ENCODE peak calls at places on chromosomes 5 and 9, in seven cellular contexts. One of them, this sample, is unnamed.

GRCh38 chr9:90956026-90956810 is 154.6 kb downstream of the SYK start:
- DNase-seq in HepG2: no peak
- DNase-seq in GM12878: no peak
- DNase-seq in H1: no peak
- DNase-seq in NT2/D1: no peak
- DNase-seq in SK-N-SH: no peak
- DNase-seq in K562: no peak
- DNase-seq in this sample: no peak

GRCh38 chr9:129436751-129437625 is 183.9 kb downstream of the C9orf50 start:
- DNase-seq in HepG2: no peak
- DNase-seq in GM12878: no peak
- DNase-seq in H1: no peak
- DNase-seq in NT2/D1: no peak
- DNase-seq in SK-N-SH: peak
- DNase-seq in K562: peak
- DNase-seq in this sample: no peak

GRCh38 chr5:107806271-107806670 is 135.5 kb upstream of the EFNA5 start:
- DNase-seq in HepG2: no peak
- DNase-seq in GM12878: no peak
- DNase-seq in H1: no peak
- DNase-seq in NT2/D1: no peak
- DNase-seq in SK-N-SH: no peak
- DNase-seq in K562: no peak
- DNase-seq in this sample: no peak

GRCh38 chr5:180084638-180085561 is 13.3 kb upstream of the RNF130 start:
- DNase-seq in HepG2: peak
- DNase-seq in GM12878: no peak
- DNase-seq in H1: peak
- DNase-seq in NT2/D1: no peak
- DNase-seq in SK-N-SH: peak
- DNase-seq in K562: no peak
- DNase-seq in this sample: no peak

GRCh38 chr9:129823934-129824601 is at the start of gene TOR1A:
- DNase-seq in HepG2: peak
- DNase-seq in GM12878: peak
- DNase-seq in H1: peak
- DNase-seq in NT2/D1: peak
- DNase-seq in SK-N-SH: peak
- DNase-seq in K562: peak
- DNase-seq in this sample: peak

GRCh38 chr5:61298066-61298465 is 34.0 kb upstream of the ZSWIM6 start:
- DNase-seq in HepG2: no peak
- DNase-seq in GM12878: no peak
- DNase-seq in H1: no peak
- DNase-seq in NT2/D1: no peak
- DNase-seq in SK-N-SH: no peak
- DNase-seq in K562: no peak
- DNase-seq in this sample: no peak

GRCh38 chr5:65034782-65035181 is 266.1 kb downstream of the CWC27 start:
- DNase-seq in HepG2: no peak
- DNase-seq in GM12878: no peak
- DNase-seq in H1: peak
- DNase-seq in NT2/D1: no peak
- DNase-seq in SK-N-SH: no peak
- DNase-seq in K562: no peak
- DNase-seq in this sample: no peak

GRCh38 chr9:27505744-27506161 is 18.3 kb upstream of the IFNK start:
- DNase-seq in HepG2: no peak
- DNase-seq in GM12878: no peak
- DNase-seq in H1: no peak
- DNase-seq in NT2/D1: no peak
- DNase-seq in SK-N-SH: no peak
- DNase-seq in K562: no peak
- DNase-seq in this sample: no peak

GRCh38 chr9:20321683-20322082 is 300.6 kb downstream of the MLLT3 start:
- DNase-seq in HepG2: no peak
- DNase-seq in GM12878: no peak
- DNase-seq in H1: no peak
- DNase-seq in NT2/D1: no peak
- DNase-seq in SK-N-SH: no peak
- DNase-seq in K562: no peak
- DNase-seq in this sample: no peak

GRCh38 chr9:69421908-69422801 is 97.1 kb downstream of the ENTREP1 start:
- DNase-seq in HepG2: peak
- DNase-seq in GM12878: no peak
- DNase-seq in H1: peak
- DNase-seq in NT2/D1: peak
- DNase-seq in SK-N-SH: peak
- DNase-seq in K562: peak
- DNase-seq in this sample: peak

GRCh38 chr9:87016681-87017080 is 69.4 kb upstream of the GAS1 start:
- DNase-seq in HepG2: no peak
- DNase-seq in GM12878: no peak
- DNase-seq in H1: no peak
- DNase-seq in NT2/D1: no peak
- DNase-seq in SK-N-SH: no peak
- DNase-seq in K562: no peak
- DNase-seq in this sample: no peak

GRCh38 chr5:107808671-107809137 is 138.0 kb upstream of the EFNA5 start:
- DNase-seq in HepG2: peak
- DNase-seq in GM12878: no peak
- DNase-seq in H1: peak
- DNase-seq in NT2/D1: peak
- DNase-seq in SK-N-SH: no peak
- DNase-seq in K562: no peak
- DNase-seq in this sample: no peak

GRCh38 chr5:10289353-10289752 is 18.3 kb downstream of the CMBL start:
- DNase-seq in HepG2: no peak
- DNase-seq in GM12878: no peak
- DNase-seq in H1: no peak
- DNase-seq in NT2/D1: no peak
- DNase-seq in SK-N-SH: no peak
- DNase-seq in K562: no peak
- DNase-seq in this sample: no peak
- TF ChIP-seq YY1 in HepG2: no peak
- TF ChIP-seq YY1 in GM12878: no peak
- TF ChIP-seq YY1 in H1: no peak
- TF ChIP-seq YY1 in NT2/D1: no peak
- TF ChIP-seq YY1 in SK-N-SH: no peak
- TF ChIP-seq YY1 in K562: no peak
- TF ChIP-seq YY1 in this sample: no peak

GRCh38 chr9:33164138-33164809 is 2.9 kb downstream of the B4GALT1 start:
- DNase-seq in HepG2: no peak
- DNase-seq in GM12878: no peak
- DNase-seq in H1: no peak
- DNase-seq in NT2/D1: no peak
- DNase-seq in SK-N-SH: no peak
- DNase-seq in K562: no peak
- DNase-seq in this sample: no peak

GRCh38 chr9:33167949-33168535 is 906 bp upstream of the B4GALT1 start:
- DNase-seq in HepG2: no peak
- DNase-seq in GM12878: no peak
- DNase-seq in H1: no peak
- DNase-seq in NT2/D1: no peak
- DNase-seq in SK-N-SH: no peak
- DNase-seq in K562: peak
- DNase-seq in this sample: no peak

GRCh38 chr9:33167084-33167948 is at the start of gene B4GALT1:
- DNase-seq in HepG2: peak
- DNase-seq in GM12878: peak
- DNase-seq in H1: peak
- DNase-seq in NT2/D1: peak
- DNase-seq in SK-N-SH: peak
- DNase-seq in K562: peak
- DNase-seq in this sample: peak

GRCh38 chr9:33165263-33166151 is 1.6 kb downstream of the B4GALT1 start:
- DNase-seq in HepG2: peak
- DNase-seq in GM12878: peak
- DNase-seq in H1: no peak
- DNase-seq in NT2/D1: no peak
- DNase-seq in SK-N-SH: no peak
- DNase-seq in K562: peak
- DNase-seq in this sample: no peak

DNA sequence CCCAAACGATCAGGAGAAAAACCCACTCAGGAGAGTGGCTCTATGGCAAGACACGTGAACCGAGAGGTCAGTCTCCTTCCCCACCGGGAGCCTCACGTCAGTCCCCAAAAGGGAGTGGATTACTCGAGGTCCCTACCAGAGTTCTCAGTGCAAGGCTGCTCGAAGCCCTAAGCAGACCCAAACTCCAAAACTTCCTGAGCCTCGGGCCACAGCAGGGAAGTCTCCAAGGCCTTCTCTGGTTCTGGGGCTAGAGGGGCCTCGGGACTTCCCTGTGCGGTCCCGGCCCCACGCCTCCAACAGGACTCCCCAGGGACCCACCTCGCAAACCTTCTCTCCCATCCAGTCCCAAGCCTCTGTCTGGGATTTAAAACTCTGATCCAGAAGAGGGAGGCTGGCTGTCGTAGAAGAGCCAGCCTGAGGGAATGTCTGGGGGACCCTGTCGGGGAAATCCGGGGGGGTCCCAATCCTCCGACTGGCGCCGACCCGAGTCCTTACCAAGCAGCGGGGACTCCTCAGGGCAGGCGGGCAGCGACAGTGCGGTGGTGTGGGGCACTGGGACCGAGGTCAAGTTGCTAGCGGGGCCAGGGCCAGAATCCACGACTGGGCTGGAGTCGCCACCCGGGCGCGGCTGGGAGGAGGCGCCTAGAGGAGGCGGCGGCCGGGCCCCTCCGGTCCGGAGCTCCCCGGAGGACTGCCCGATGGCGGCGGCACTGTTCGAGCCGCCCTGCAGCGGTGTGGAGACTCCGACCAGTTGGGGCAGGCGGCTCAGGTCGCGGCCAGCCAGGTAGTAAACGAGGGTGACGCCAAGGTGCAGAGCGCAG is 663 bp downstream of the B4GALT1 start:
- DNase-seq in HepG2: no peak
- DNase-seq in GM12878: no peak
- DNase-seq in H1: no peak
- DNase-seq in NT2/D1: no peak
- DNase-seq in SK-N-SH: peak
- DNase-seq in K562: peak
- DNase-seq in this sample: no peak
- TF ChIP-seq YY1 in HepG2: no peak
- TF ChIP-seq YY1 in GM12878: no peak
- TF ChIP-seq YY1 in H1: no peak
- TF ChIP-seq YY1 in NT2/D1: no peak
- TF ChIP-seq YY1 in SK-N-SH: no peak
- TF ChIP-seq YY1 in K562: no peak
- TF ChIP-seq YY1 in this sample: no peak

GRCh38 chr9:14661421-14662059 is 31.7 kb downstream of the ZDHHC21 start:
- DNase-seq in HepG2: peak
- DNase-seq in GM12878: no peak
- DNase-seq in H1: no peak
- DNase-seq in NT2/D1: no peak
- DNase-seq in SK-N-SH: peak
- DNase-seq in K562: no peak
- DNase-seq in this sample: no peak
- TF ChIP-seq YY1 in HepG2: no peak
- TF ChIP-seq YY1 in GM12878: no peak
- TF ChIP-seq YY1 in H1: no peak
- TF ChIP-seq YY1 in NT2/D1: no peak
- TF ChIP-seq YY1 in SK-N-SH: no peak
- TF ChIP-seq YY1 in K562: no peak
- TF ChIP-seq YY1 in this sample: no peak

DNA sequence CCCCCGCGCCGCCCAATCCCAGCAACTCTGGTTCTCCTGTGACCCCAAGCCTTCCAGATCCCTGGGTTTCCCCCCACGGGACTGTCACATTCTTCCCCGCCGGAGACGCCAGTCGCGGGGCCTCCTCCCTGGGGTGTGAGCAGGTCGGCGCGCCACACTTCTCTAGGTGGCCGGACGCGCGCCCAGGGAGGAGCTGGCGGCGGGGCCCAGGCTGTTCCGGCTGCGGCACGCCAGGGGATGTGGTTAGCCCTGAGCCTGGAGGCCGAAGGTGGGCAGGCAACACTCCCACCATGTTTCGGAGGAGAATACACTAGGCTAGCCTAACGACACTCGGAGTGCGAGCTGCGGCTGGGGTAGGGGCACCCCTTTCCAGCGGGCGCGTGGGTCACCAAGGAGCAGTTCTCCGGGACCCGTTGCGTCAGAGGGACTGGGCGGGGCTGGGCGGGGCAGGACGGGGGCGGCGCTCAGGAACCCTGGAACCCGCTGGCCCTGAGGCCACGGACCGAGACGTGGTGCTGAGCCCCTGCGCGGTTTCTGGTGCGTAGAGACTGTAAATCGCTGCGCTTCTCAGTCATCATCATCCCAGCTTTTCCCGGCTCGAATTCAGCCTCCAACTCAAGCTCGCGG is at the start of gene SLC27A6:
- DNase-seq in HepG2: no peak
- DNase-seq in GM12878: no peak
- DNase-seq in H1: peak
- DNase-seq in NT2/D1: no peak
- DNase-seq in SK-N-SH: peak
- DNase-seq in K562: peak
- DNase-seq in this sample: peak
- TF ChIP-seq YY1 in HepG2: no peak
- TF ChIP-seq YY1 in GM12878: no peak
- TF ChIP-seq YY1 in H1: no peak
- TF ChIP-seq YY1 in NT2/D1: no peak
- TF ChIP-seq YY1 in SK-N-SH: no peak
- TF ChIP-seq YY1 in K562: no peak
- TF ChIP-seq YY1 in this sample: no peak

GRCh38 chr5:113166710-113167366 is 190.2 kb downstream of the DCP2 start:
- DNase-seq in HepG2: peak
- DNase-seq in GM12878: no peak
- DNase-seq in H1: no peak
- DNase-seq in NT2/D1: no peak
- DNase-seq in SK-N-SH: no peak
- DNase-seq in K562: no peak
- DNase-seq in this sample: peak
- TF ChIP-seq YY1 in HepG2: no peak
- TF ChIP-seq YY1 in GM12878: no peak
- TF ChIP-seq YY1 in H1: no peak
- TF ChIP-seq YY1 in NT2/D1: no peak
- TF ChIP-seq YY1 in SK-N-SH: no peak
- TF ChIP-seq YY1 in K562: no peak
- TF ChIP-seq YY1 in this sample: peak

GRCh38 chr5:159775890-159776289 is 140.4 kb upstream of the ADRA1B start:
- DNase-seq in HepG2: no peak
- DNase-seq in GM12878: no peak
- DNase-seq in H1: no peak
- DNase-seq in NT2/D1: no peak
- DNase-seq in SK-N-SH: no peak
- DNase-seq in K562: no peak
- DNase-seq in this sample: no peak
- TF ChIP-seq YY1 in HepG2: no peak
- TF ChIP-seq YY1 in GM12878: no peak
- TF ChIP-seq YY1 in H1: no peak
- TF ChIP-seq YY1 in NT2/D1: no peak
- TF ChIP-seq YY1 in SK-N-SH: no peak
- TF ChIP-seq YY1 in K562: no peak
- TF ChIP-seq YY1 in this sample: no peak

This sample was measured in HCT116.